ENCODE peak calls at places on chromosomes 5 and 9, in seven cellular contexts. Q, F, M, O, Z, B and I are unnamed samples.

GRCh38 chr5:148385094-148385493 is 1.3 kb downstream of the FBXO38 start:
- DNase-seq in O (no peak), Q (no peak), B (no peak), Z (no peak), F (no peak), M (no peak), I (no peak)

GRCh38 chr9:119004618-119004990 is 364.6 kb downstream of the BRINP1 start:
- DNase-seq in Q (peak), O (no peak), M (peak), B (no peak), Z (peak), F (no peak), I (no peak)

GRCh38 chr5:89686081-89686765 is 723.3 kb downstream of the CETN3 start:
- DNase-seq in M (peak), O (no peak), B (no peak), Z (no peak), Q (no peak), F (no peak), I (no peak)

GRCh38 chr9:131233556-131233955 is 42.8 kb downstream of the FAM78A start:
- DNase-seq in B (no peak), O (no peak), Z (no peak), F (no peak), M (no peak), Q (no peak), I (no peak)

GRCh38 chr5:144028644-144029043 is 141.8 kb downstream of the YIPF5 start:
- DNase-seq in F (no peak), B (no peak), Z (no peak), O (no peak), Q (no peak), M (peak), I (no peak)

GRCh38 chr5:139147743-139148079 is 50.5 kb downstream of the SIL1 start:
- DNase-seq in Q (peak), Z (no peak), F (no peak), O (no peak), M (peak), B (peak), I (no peak)

GRCh38 chr9:107269681-107270080 is 13.4 kb upstream of the RAD23B start:
- DNase-seq in B (no peak), Q (no peak), O (no peak), F (no peak), Z (no peak), M (peak), I (no peak)

GRCh38 chr5:54360089-54360488 is 49.7 kb upstream of the ARL15 start:
- DNase-seq in Q (no peak), F (no peak), M (peak), Z (peak), O (no peak), B (no peak), I (no peak)

GRCh38 chr9:130430232-130430631 is 14.5 kb upstream of the ASS1 start:
- DNase-seq in O (no peak), Z (no peak), M (no peak), F (no peak), Q (no peak), B (no peak), I (no peak)

GRCh38 chr5:139272471-139273321 is 20.8 kb upstream of the MATR3 start:
- DNase-seq in M (peak), O (peak), Q (no peak), Z (no peak), B (no peak), F (no peak), I (peak)

GRCh38 chr9:111939322-111939721 is 42.7 kb downstream of the UGCG start:
- DNase-seq in F (no peak), M (no peak), Q (no peak), Z (no peak), O (no peak), B (no peak), I (no peak)

GRCh38 chr5:175460126-175460525 is 16.1 kb upstream of the DRD1 start:
- DNase-seq in M (peak), O (peak), Q (no peak), Z (peak), F (no peak), B (no peak), I (no peak)

GRCh38 chr9:95852059-95853032 is 23.1 kb upstream of the ERCC6L2 start:
- DNase-seq in B (no peak), O (peak), Z (peak), F (peak), M (peak), Q (no peak), I (peak)

GRCh38 chr5:116518423-116518822 is 56.2 kb downstream of the SEMA6A start:
- DNase-seq in B (no peak), M (no peak), Z (no peak), F (no peak), Q (no peak), O (no peak), I (no peak)

GRCh38 chr9:98129451-98129881 is 10.4 kb upstream of the TRIM14 start:
- DNase-seq in Z (no peak), M (no peak), O (peak), B (no peak), Q (no peak), F (no peak), I (peak)

GRCh38 chr9:14215614-14216013 is 98.3 kb downstream of the NFIB start:
- DNase-seq in F (no peak), O (no peak), Z (peak), M (peak), Q (no peak), B (no peak), I (no peak)

GRCh38 chr9:94586316-94586715 is 7.3 kb downstream of the FBP2 start:
- DNase-seq in F (no peak), B (no peak), M (no peak), O (no peak), Z (no peak), Q (no peak), I (peak)

GRCh38 chr9:91302831-91303230 is 58.9 kb downstream of the AUH start:
- DNase-seq in Z (peak), Q (no peak), F (no peak), M (peak), O (no peak), B (no peak), I (no peak)

GRCh38 chr9:34611811-34612787 is at the start of gene RPP25L:
- DNase-seq in Q (peak), B (peak), M (peak), Z (peak), O (peak), F (peak), I (peak)

GRCh38 chr5:51226420-51226735 is 156.9 kb upstream of the ISL1 start:
- DNase-seq in M (no peak), F (no peak), Z (no peak), B (no peak), Q (peak), O (no peak), I (no peak)

GRCh38 chr9:128005938-128006337 is 25.1 kb upstream of the EEIG1 start:
- DNase-seq in M (no peak), O (no peak), Q (no peak), Z (peak), B (peak), F (no peak), I (no peak)

GRCh38 chr5:1827410-1828397 is 26.5 kb downstream of the NDUFS6 start:
- DNase-seq in O (no peak), Q (peak), Z (no peak), B (no peak), M (no peak), F (peak), I (no peak)

GRCh38 chr5:72101828-72102227 is 5.4 kb upstream of the MAP1B start:
- DNase-seq in B (no peak), Q (no peak), O (no peak), M (peak), F (no peak), Z (no peak), I (no peak)

GRCh38 chr5:65994117-65994786 is 67.9 kb downstream of the ERBIN start:
- DNase-seq in M (no peak), F (no peak), Q (no peak), B (no peak), Z (no peak), O (no peak), I (no peak)

GRCh38 chr9:108271646-108272349 is 584.0 kb downstream of the ACTL7B start:
- DNase-seq in B (no peak), Q (peak), M (peak), F (no peak), Z (peak), O (no peak), I (peak)
- H3K4me3 ChIP-seq in B (no peak), Q (peak), M (peak), F (no peak), Z (no peak), O (no peak), I (no peak)

GRCh38 chr9:93058357-93059096 is at the start of gene SUSD3:
- DNase-seq in B (peak), Z (peak), Q (peak), O (peak), M (peak), F (peak), I (peak)
- H3K4me3 ChIP-seq in B (peak), Z (peak), Q (peak), O (peak), M (no peak), F (peak), I (peak)

GRCh38 chr9:10080012-10080411 is 532.8 kb downstream of the PTPRD start:
- DNase-seq in M (no peak), F (no peak), B (no peak), Q (no peak), O (no peak), Z (no peak), I (no peak)
- H3K4me3 ChIP-seq in M (no peak), F (no peak), B (no peak), Q (no peak), O (no peak), Z (no peak), I (no peak)

GRCh38 chr5:169637085-169637855 is at the start of gene DOCK2:
- DNase-seq in O (peak), Q (no peak), F (peak), M (no peak), Z (no peak), B (no peak), I (peak)
- H3K4me3 ChIP-seq in O (peak), Q (peak), F (peak), M (peak), Z (no peak), B (no peak), I (peak)

DNA sequence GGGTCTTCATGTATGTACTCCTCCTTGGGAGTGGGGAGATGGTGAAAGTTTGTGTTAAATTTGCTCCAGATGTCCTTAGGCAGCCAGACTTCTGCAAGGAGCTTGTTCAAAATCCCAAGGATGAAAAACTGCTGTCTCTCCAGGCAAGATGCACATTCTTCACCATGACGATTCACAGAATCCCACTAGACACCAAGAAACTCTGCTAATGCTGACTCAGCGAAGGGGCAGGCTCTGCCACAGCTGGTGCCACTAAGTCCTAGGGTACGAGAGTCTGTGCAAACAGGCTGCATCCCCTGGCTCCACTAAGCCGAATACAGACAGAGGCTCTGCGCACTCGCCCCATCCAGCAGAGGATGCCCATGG is 71.1 kb downstream of the OLFM1 start:
- DNase-seq in O (no peak), Z (no peak), Q (no peak), M (no peak), F (no peak), B (no peak), I (no peak)
- H3K4me3 ChIP-seq in O (no peak), Z (no peak), Q (no peak), M (no peak), F (no peak), B (no peak), I (no peak)

GRCh38 chr5:164298165-164298564 is 792.7 kb downstream of the MAT2B start:
- DNase-seq in M (no peak), Z (no peak), F (no peak), O (no peak), B (no peak), Q (no peak), I (no peak)
- H3K4me3 ChIP-seq in M (no peak), Z (no peak), F (no peak), O (no peak), B (no peak), Q (no peak), I (no peak)

GRCh38 chr5:668299-668995 is 24.7 kb downstream of the TPPP start:
- DNase-seq in Z (no peak), M (no peak), B (no peak), O (no peak), Q (no peak), F (no peak), I (no peak)

GRCh38 chr5:671459-672328 is 21.5 kb downstream of the TPPP start:
- DNase-seq in O (peak), Z (peak), M (peak), F (peak), B (peak), Q (peak), I (peak)

GRCh38 chr5:669111-669841 is 23.9 kb downstream of the TPPP start:
- DNase-seq in M (no peak), O (peak), B (no peak), Z (no peak), Q (peak), F (peak), I (no peak)

GRCh38 chr5:670396-671270 is 22.5 kb downstream of the TPPP start:
- DNase-seq in M (no peak), O (peak), Z (no peak), B (no peak), Q (no peak), F (no peak), I (no peak)

GRCh38 chr5:669842-670395 is 23.2 kb downstream of the TPPP start:
- DNase-seq in M (no peak), Q (no peak), O (no peak), F (no peak), B (no peak), Z (no peak), I (no peak)
- H3K4me3 ChIP-seq in M (no peak), Q (no peak), O (no peak), F (no peak), B (no peak), Z (no peak), I (no peak)

DNA sequence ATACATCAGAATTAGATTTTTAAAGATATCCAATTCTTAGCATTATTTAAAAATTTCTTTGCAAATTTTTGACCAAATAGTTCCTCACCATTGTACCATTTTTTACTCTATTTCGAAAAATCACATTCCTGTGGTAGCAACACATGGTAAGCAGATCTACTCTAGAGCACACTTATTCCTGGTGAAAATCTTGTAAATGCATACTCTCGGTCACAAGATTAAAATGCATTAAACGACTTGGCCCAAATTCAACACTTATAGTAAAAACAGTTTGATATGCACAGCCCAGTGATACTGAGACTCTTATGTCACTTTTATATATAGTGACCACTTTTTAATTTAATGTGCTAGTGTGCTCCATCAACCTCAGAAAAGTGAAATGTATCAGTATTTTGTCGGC is 208.8 kb upstream of the TARS1 start:
- DNase-seq in O (no peak), Z (no peak), Q (no peak), B (no peak), F (no peak), M (peak), I (no peak)
- H3K4me3 ChIP-seq in O (no peak), Z (no peak), Q (no peak), B (no peak), F (no peak), M (no peak), I (no peak)

GRCh38 chr5:168359820-168360460 is 68.5 kb downstream of the WWC1 start:
- DNase-seq in B (no peak), O (no peak), M (no peak), F (no peak), Q (no peak), Z (no peak), I (no peak)
- H3K4me3 ChIP-seq in B (no peak), O (no peak), M (no peak), F (no peak), Q (no peak), Z (no peak), I (no peak)

DNA sequence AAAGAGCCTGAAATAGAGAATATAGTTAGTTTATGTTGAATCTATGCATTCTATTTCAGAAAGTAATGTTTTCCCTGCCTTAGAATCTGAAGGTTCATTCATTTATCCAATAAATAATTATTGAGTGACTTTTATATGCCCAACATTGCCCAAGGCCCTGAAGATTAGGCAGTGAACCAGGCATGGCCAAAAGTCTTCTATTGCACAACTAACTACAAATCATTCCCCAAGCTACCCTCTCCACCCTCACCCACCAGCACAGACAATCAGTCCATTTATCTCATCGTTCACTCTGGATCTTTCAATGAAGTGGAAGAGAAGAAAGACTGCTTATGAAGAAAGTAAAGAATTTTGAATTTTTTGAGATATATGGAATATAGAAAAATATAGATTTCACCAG is 268.4 kb downstream of the PLK2 start:
- DNase-seq in M (no peak), F (no peak), O (no peak), Z (no peak), Q (no peak), B (no peak), I (no peak)
- H3K4me3 ChIP-seq in M (no peak), F (no peak), O (no peak), Z (no peak), Q (no peak), B (no peak), I (no peak)